ENCODE peak calls at places on chromosomes 3 and 15, in five cellular contexts. T is HepG2, C is SK-N-SH, Z is GM12878, W is GM12891. O is an unnamed sample.

GRCh38 chr3:3806856-3807255 is 7.6 kb downstream of the LRRN1 start:
- DNase-seq in T (no peak), C (no peak), Z (no peak), W (no peak), O (no peak)

GRCh38 chr15:99962006-99962561 is 228.8 kb upstream of the LYSMD4 start:
- DNase-seq in T (no peak), C (no peak), Z (no peak), W (no peak), O (no peak)

GRCh38 chr15:100711479-100712130 is 109.2 kb downstream of the ASB7 start:
- DNase-seq in T (no peak), C (no peak), Z (no peak), W (no peak), O (no peak)

GRCh38 chr3:193556841-193557240 is 2.1 kb upstream of the ATP13A4 start:
- DNase-seq in T (no peak), C (no peak), Z (no peak), W (no peak), O (no peak)

GRCh38 chr3:175564335-175564734 is 705.2 kb downstream of the NAALADL2 start:
- DNase-seq in T (no peak), C (no peak), Z (no peak), W (no peak), O (no peak)

GRCh38 chr15:86624261-86625036 is 544.8 kb downstream of the AGBL1 start:
- DNase-seq in T (peak), C (peak), Z (no peak), W (no peak), O (no peak)

GRCh38 chr3:141109761-141110160 is 58.6 kb downstream of the SPSB4 start:
- DNase-seq in T (no peak), C (no peak), Z (no peak), W (no peak), O (no peak)

GRCh38 chr3:53114011-53114400 is 16.2 kb downstream of the RFT1 start:
- DNase-seq in T (peak), C (peak), Z (no peak), W (peak), O (peak)

GRCh38 chr15:85672338-85673097 is 122.2 kb downstream of the KLHL25 start:
- DNase-seq in T (peak), C (no peak), Z (no peak), W (no peak), O (no peak)

GRCh38 chr3:41508063-41508696 is 308.9 kb downstream of the CTNNB1 start:
- DNase-seq in T (no peak), C (no peak), Z (no peak), W (no peak), O (no peak)

GRCh38 chr15:98938804-98939203 is 68.8 kb downstream of the PGPEP1L start:
- DNase-seq in T (no peak), C (no peak), Z (no peak), W (no peak), O (no peak)

GRCh38 chr3:71225951-71226564 is 357.5 kb downstream of the FOXP1 start:
- DNase-seq in T (no peak), C (no peak), Z (no peak), W (no peak), O (no peak)

GRCh38 chr3:125112981-125113380 is 57.2 kb upstream of the HEG1 start:
- DNase-seq in T (no peak), C (no peak), Z (no peak), W (no peak), O (no peak)

GRCh38 chr3:137121704-137122314 is 164.0 kb downstream of the IL20RB start:
- DNase-seq in T (peak), C (peak), Z (peak), W (no peak), O (peak)

GRCh38 chr15:63038926-63039673 is 3.4 kb upstream of the TPM1 start:
- DNase-seq in T (no peak), C (no peak), Z (no peak), W (no peak), O (no peak)

GRCh38 chr3:31053299-31053698 is 158.8 kb upstream of the GADL1 start:
- DNase-seq in T (no peak), C (no peak), Z (no peak), W (no peak), O (no peak)

GRCh38 chr3:156317457-156317856 is 197.1 kb downstream of the KCNAB1 start:
- DNase-seq in T (peak), C (no peak), Z (no peak), W (no peak), O (no peak)

GRCh38 chr3:170038434-170039110 is 777 bp downstream of the GPR160 start:
- DNase-seq in T (no peak), C (no peak), Z (no peak), W (peak), O (peak)

GRCh38 chr15:101447168-101447533 is 42.4 kb downstream of the PCSK6 start:
- DNase-seq in T (no peak), C (no peak), Z (no peak), W (no peak), O (no peak)

GRCh38 chr3:139928708-139929505 is 6.1 kb upstream of the CLSTN2 start:
- DNase-seq in T (no peak), C (no peak), Z (no peak), W (no peak), O (no peak)

GRCh38 chr3:167507954-167508353 is 34.1 kb upstream of the SERPINI2 start:
- DNase-seq in T (no peak), C (no peak), Z (no peak), W (no peak), O (no peak)

GRCh38 chr15:66169023-66169422 is 84.5 kb downstream of the MEGF11 start:
- DNase-seq in T (no peak), C (no peak), Z (no peak), W (peak), O (peak)

GRCh38 chr15:27805261-27806220 is 293.6 kb downstream of the OCA2 start:
- DNase-seq in T (no peak), C (no peak), Z (no peak), W (no peak), O (no peak)

GRCh38 chr3:120445654-120446053 is 5.1 kb downstream of the FSTL1 start:
- DNase-seq in T (no peak), C (no peak), Z (no peak), W (no peak), O (no peak)

GRCh38 chr15:69524296-69524695 is 71.7 kb downstream of the RPLP1 start:
- DNase-seq in T (no peak), C (no peak), Z (no peak), W (no peak), O (no peak)

GRCh38 chr3:101501783-101502182 is 11.2 kb downstream of the SENP7 start:
- DNase-seq in T (no peak), C (no peak), Z (no peak), W (no peak), O (no peak)

DNA sequence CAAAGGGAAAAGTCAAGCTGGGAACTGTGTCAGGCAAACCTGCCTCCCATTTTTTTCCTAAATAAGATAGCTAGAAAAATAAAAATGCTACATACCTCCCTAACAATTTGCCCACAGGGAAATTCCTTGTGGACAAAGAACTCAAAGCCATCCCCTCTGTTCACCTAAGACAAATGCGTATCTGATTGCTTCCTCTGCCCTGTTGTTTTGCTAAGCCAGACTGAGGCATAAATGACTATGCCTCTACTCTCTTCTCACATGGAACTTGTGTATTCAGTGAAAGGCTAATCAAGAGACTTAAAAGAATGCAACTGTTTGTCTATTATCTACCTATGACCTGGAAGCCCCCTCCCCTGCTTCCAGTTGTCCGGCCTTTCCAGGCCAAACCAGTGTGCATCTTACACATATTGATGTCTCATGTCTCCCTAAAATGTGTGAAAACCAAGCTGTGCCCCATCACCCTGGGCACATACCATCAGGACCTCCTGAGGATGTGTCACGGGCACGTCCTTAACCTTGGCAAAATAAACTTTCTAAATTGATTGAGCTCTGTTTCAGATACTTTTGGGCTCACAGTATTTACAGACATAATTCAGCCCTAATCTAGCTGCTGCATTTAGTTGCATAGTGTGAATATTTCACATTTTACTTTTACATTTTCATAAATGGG is 15.8 kb downstream of the CHD2 start:
- DNase-seq in T (no peak), C (no peak), Z (no peak), W (no peak), O (no peak)
- TF ChIP-seq TAF1 in T (no peak), C (no peak), Z (no peak), W (no peak), O (no peak)

DNA sequence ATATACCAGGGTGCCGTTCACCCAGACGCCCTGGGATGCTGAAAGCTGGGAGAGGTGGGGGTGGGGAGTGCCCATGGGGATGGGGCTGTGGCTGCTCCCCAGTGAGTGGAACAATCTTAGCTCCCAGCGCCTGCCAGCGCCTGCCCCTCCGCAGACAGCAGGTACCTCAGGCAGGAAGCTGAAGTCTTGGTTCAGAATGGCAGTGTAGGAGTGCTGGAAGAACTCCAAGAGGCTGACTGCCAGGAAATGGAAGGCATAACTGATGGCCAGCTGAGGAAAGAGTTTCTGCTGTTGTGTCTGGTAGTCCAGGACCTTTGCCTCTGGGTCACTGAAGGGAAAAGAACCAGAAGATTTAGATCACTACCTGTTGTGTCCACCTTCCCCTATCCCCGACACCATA is 8.4 kb downstream of the ACOX2 start:
- DNase-seq in T (no peak), C (peak), Z (no peak), W (no peak), O (no peak)
- TF ChIP-seq TAF1 in T (no peak), C (no peak), Z (no peak), W (no peak), O (no peak)

GRCh38 chr15:70794596-70795310 is 31.4 kb upstream of the UACA start:
- DNase-seq in T (no peak), C (no peak), Z (no peak), W (no peak), O (no peak)
- TF ChIP-seq TAF1 in T (no peak), C (no peak), Z (no peak), W (no peak), O (no peak)

GRCh38 chr15:77023576-77024272 is 28.8 kb downstream of the PSTPIP1 start:
- DNase-seq in T (no peak), C (no peak), Z (no peak), W (peak), O (no peak)

GRCh38 chr15:77021088-77021481 is 26.2 kb downstream of the PSTPIP1 start:
- DNase-seq in T (no peak), C (no peak), Z (no peak), W (no peak), O (no peak)

GRCh38 chr15:77020348-77021087 is 25.6 kb downstream of the PSTPIP1 start:
- DNase-seq in T (no peak), C (no peak), Z (no peak), W (no peak), O (no peak)

GRCh38 chr15:77022646-77023575 is 28.0 kb downstream of the PSTPIP1 start:
- DNase-seq in T (no peak), C (no peak), Z (no peak), W (peak), O (no peak)

DNA sequence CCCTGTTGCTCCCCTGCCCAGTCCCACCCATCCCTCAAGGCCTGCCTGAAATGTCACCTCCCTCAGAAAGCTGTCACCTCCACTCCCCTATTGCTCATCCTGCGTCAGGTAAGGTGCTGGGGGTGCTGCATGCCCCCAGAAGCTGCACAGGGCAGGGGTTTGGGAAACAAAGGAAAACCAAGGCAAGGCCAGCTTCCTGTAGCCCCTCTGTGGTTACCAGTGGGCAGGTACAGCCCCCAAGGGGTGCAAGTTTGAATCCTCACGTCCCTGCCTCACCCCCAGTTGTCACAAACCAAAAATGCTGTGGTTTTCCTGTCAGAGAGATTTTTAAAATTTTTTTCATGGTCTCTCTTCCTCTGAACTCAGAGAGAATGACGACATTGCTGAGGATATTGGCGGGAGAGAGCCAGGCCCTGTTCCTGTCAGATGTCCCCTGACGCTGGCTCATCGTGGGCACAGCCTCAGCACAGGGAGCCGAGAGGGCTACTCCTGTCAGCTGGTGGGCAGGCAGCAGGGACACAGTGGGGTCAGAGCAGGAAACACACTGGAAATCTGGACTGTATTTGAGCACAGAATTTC is 27.0 kb downstream of the PSTPIP1 start:
- DNase-seq in T (no peak), C (no peak), Z (no peak), W (peak), O (peak)
- TF ChIP-seq TAF1 in T (no peak), C (no peak), Z (no peak), W (no peak), O (peak)

O was measured in GM12892.